ENCODE peak calls at places on chromosomes 13 and 19, in ten cellular contexts. One of them, this sample, is unnamed.

GRCh38 chr13:93151277-93151676 is 75.3 kb upstream of the GPC6 start:
- DNase-seq in body of pancreas: no peak
- DNase-seq in uterus: no peak
- DNase-seq in brain microvascular endothelial cell: peak
- DNase-seq in CD8-positive, alpha-beta memory T cell: no peak
- DNase-seq in aorta: no peak
- DNase-seq in ovary: no peak
- DNase-seq in endodermal cell: no peak
- DNase-seq in left lung: no peak
- DNase-seq in RWPE1: peak
- DNase-seq in this sample: no peak

GRCh38 chr19:51712461-51713081 is 11.2 kb downstream of the HAS1 start:
- DNase-seq in body of pancreas: peak
- DNase-seq in uterus: no peak
- DNase-seq in brain microvascular endothelial cell: no peak
- DNase-seq in CD8-positive, alpha-beta memory T cell: no peak
- DNase-seq in aorta: no peak
- DNase-seq in ovary: no peak
- DNase-seq in endodermal cell: peak
- DNase-seq in left lung: no peak
- DNase-seq in RWPE1: peak
- DNase-seq in this sample: no peak

GRCh38 chr19:46361915-46362314 is 15.0 kb downstream of the PPP5C start:
- DNase-seq in body of pancreas: no peak
- DNase-seq in uterus: no peak
- DNase-seq in brain microvascular endothelial cell: no peak
- DNase-seq in CD8-positive, alpha-beta memory T cell: no peak
- DNase-seq in aorta: no peak
- DNase-seq in ovary: no peak
- DNase-seq in endodermal cell: no peak
- DNase-seq in left lung: no peak
- DNase-seq in RWPE1: no peak
- DNase-seq in this sample: no peak

GRCh38 chr13:79522583-79522982 is 41.6 kb downstream of the NDFIP2 start:
- DNase-seq in body of pancreas: no peak
- DNase-seq in uterus: no peak
- DNase-seq in brain microvascular endothelial cell: peak
- DNase-seq in CD8-positive, alpha-beta memory T cell: no peak
- DNase-seq in aorta: no peak
- DNase-seq in ovary: no peak
- DNase-seq in endodermal cell: no peak
- DNase-seq in left lung: no peak
- DNase-seq in RWPE1: no peak
- DNase-seq in this sample: no peak

GRCh38 chr19:34317311-34317927 is 47.6 kb upstream of the GPI start:
- DNase-seq in body of pancreas: peak
- DNase-seq in uterus: no peak
- DNase-seq in brain microvascular endothelial cell: no peak
- DNase-seq in CD8-positive, alpha-beta memory T cell: peak
- DNase-seq in aorta: no peak
- DNase-seq in ovary: no peak
- DNase-seq in endodermal cell: no peak
- DNase-seq in left lung: no peak
- DNase-seq in RWPE1: no peak
- DNase-seq in this sample: peak

GRCh38 chr19:1240925-1241324 is 626 bp upstream of the ATP5F1D start:
- DNase-seq in body of pancreas: no peak
- DNase-seq in uterus: no peak
- DNase-seq in brain microvascular endothelial cell: no peak
- DNase-seq in CD8-positive, alpha-beta memory T cell: no peak
- DNase-seq in aorta: no peak
- DNase-seq in ovary: peak
- DNase-seq in endodermal cell: peak
- DNase-seq in left lung: no peak
- DNase-seq in RWPE1: no peak
- DNase-seq in this sample: no peak

GRCh38 chr13:104015646-104016396 is 949.6 kb upstream of the SLC10A2 start:
- DNase-seq in body of pancreas: no peak
- DNase-seq in uterus: no peak
- DNase-seq in brain microvascular endothelial cell: peak
- DNase-seq in CD8-positive, alpha-beta memory T cell: no peak
- DNase-seq in aorta: no peak
- DNase-seq in ovary: no peak
- DNase-seq in endodermal cell: no peak
- DNase-seq in left lung: no peak
- DNase-seq in RWPE1: no peak
- DNase-seq in this sample: no peak

GRCh38 chr13:100394005-100394695 is 194.4 kb downstream of the GGACT start:
- DNase-seq in body of pancreas: no peak
- DNase-seq in uterus: no peak
- DNase-seq in brain microvascular endothelial cell: peak
- DNase-seq in CD8-positive, alpha-beta memory T cell: no peak
- DNase-seq in aorta: no peak
- DNase-seq in ovary: no peak
- DNase-seq in endodermal cell: no peak
- DNase-seq in left lung: no peak
- DNase-seq in RWPE1: no peak
- DNase-seq in this sample: no peak

GRCh38 chr13:62702502-62702901 is 1286.9 kb upstream of the PCDH20 start:
- DNase-seq in body of pancreas: no peak
- DNase-seq in uterus: no peak
- DNase-seq in brain microvascular endothelial cell: no peak
- DNase-seq in CD8-positive, alpha-beta memory T cell: no peak
- DNase-seq in aorta: no peak
- DNase-seq in ovary: no peak
- DNase-seq in endodermal cell: no peak
- DNase-seq in left lung: no peak
- DNase-seq in RWPE1: no peak
- DNase-seq in this sample: no peak

GRCh38 chr13:46489586-46490023 is 63.4 kb upstream of the LRCH1 start:
- DNase-seq in body of pancreas: no peak
- DNase-seq in uterus: no peak
- DNase-seq in brain microvascular endothelial cell: peak
- DNase-seq in CD8-positive, alpha-beta memory T cell: no peak
- DNase-seq in aorta: peak
- DNase-seq in ovary: no peak
- DNase-seq in endodermal cell: no peak
- DNase-seq in left lung: no peak
- DNase-seq in RWPE1: no peak
- DNase-seq in this sample: no peak

GRCh38 chr13:91722267-91722884 is 324.0 kb downstream of the GPC5 start:
- DNase-seq in body of pancreas: no peak
- DNase-seq in uterus: no peak
- DNase-seq in brain microvascular endothelial cell: peak
- DNase-seq in CD8-positive, alpha-beta memory T cell: no peak
- DNase-seq in aorta: no peak
- DNase-seq in ovary: no peak
- DNase-seq in endodermal cell: no peak
- DNase-seq in left lung: no peak
- DNase-seq in RWPE1: peak
- DNase-seq in this sample: no peak

GRCh38 chr19:6100284-6100915 is 9.9 kb downstream of the RFX2 start:
- DNase-seq in body of pancreas: no peak
- DNase-seq in uterus: no peak
- DNase-seq in brain microvascular endothelial cell: no peak
- DNase-seq in CD8-positive, alpha-beta memory T cell: no peak
- DNase-seq in aorta: no peak
- DNase-seq in ovary: no peak
- DNase-seq in endodermal cell: no peak
- DNase-seq in left lung: peak
- DNase-seq in RWPE1: no peak
- DNase-seq in this sample: peak
- H3K27ac ChIP-seq in body of pancreas: no peak
- H3K27ac ChIP-seq in uterus: peak
- H3K27ac ChIP-seq in brain microvascular endothelial cell: no peak
- H3K27ac ChIP-seq in CD8-positive, alpha-beta memory T cell: no peak
- H3K27ac ChIP-seq in aorta: peak
- H3K27ac ChIP-seq in ovary: no peak
- H3K27ac ChIP-seq in endodermal cell: no peak
- H3K27ac ChIP-seq in left lung: peak
- H3K27ac ChIP-seq in RWPE1: peak
- H3K27ac ChIP-seq in this sample: no peak

GRCh38 chr13:48976677-48977625 is 1.2 kb downstream of the FNDC3A start:
- DNase-seq in body of pancreas: no peak
- DNase-seq in uterus: no peak
- DNase-seq in brain microvascular endothelial cell: no peak
- DNase-seq in CD8-positive, alpha-beta memory T cell: no peak
- DNase-seq in aorta: no peak
- DNase-seq in ovary: no peak
- DNase-seq in endodermal cell: no peak
- DNase-seq in left lung: no peak
- DNase-seq in RWPE1: no peak
- DNase-seq in this sample: no peak
- H3K27ac ChIP-seq in body of pancreas: peak
- H3K27ac ChIP-seq in uterus: peak
- H3K27ac ChIP-seq in brain microvascular endothelial cell: peak
- H3K27ac ChIP-seq in CD8-positive, alpha-beta memory T cell: peak
- H3K27ac ChIP-seq in aorta: peak
- H3K27ac ChIP-seq in ovary: peak
- H3K27ac ChIP-seq in endodermal cell: no peak
- H3K27ac ChIP-seq in left lung: peak
- H3K27ac ChIP-seq in RWPE1: peak
- H3K27ac ChIP-seq in this sample: peak

GRCh38 chr13:113726961-113727411 is 32.0 kb upstream of the TMEM255B start:
- DNase-seq in body of pancreas: peak
- DNase-seq in uterus: no peak
- DNase-seq in brain microvascular endothelial cell: no peak
- DNase-seq in CD8-positive, alpha-beta memory T cell: no peak
- DNase-seq in aorta: peak
- DNase-seq in ovary: peak
- DNase-seq in endodermal cell: no peak
- DNase-seq in left lung: no peak
- DNase-seq in RWPE1: no peak
- DNase-seq in this sample: no peak

GRCh38 chr13:113723400-113724015 is 35.5 kb upstream of the TMEM255B start:
- DNase-seq in body of pancreas: no peak
- DNase-seq in uterus: no peak
- DNase-seq in brain microvascular endothelial cell: no peak
- DNase-seq in CD8-positive, alpha-beta memory T cell: no peak
- DNase-seq in aorta: peak
- DNase-seq in ovary: no peak
- DNase-seq in endodermal cell: no peak
- DNase-seq in left lung: no peak
- DNase-seq in RWPE1: no peak
- DNase-seq in this sample: no peak

GRCh38 chr13:113722921-113723320 is 36.1 kb upstream of the TMEM255B start:
- DNase-seq in body of pancreas: no peak
- DNase-seq in uterus: no peak
- DNase-seq in brain microvascular endothelial cell: no peak
- DNase-seq in CD8-positive, alpha-beta memory T cell: no peak
- DNase-seq in aorta: peak
- DNase-seq in ovary: no peak
- DNase-seq in endodermal cell: no peak
- DNase-seq in left lung: no peak
- DNase-seq in RWPE1: no peak
- DNase-seq in this sample: no peak

GRCh38 chr13:113724016-113724758 is 34.8 kb upstream of the TMEM255B start:
- DNase-seq in body of pancreas: no peak
- DNase-seq in uterus: no peak
- DNase-seq in brain microvascular endothelial cell: no peak
- DNase-seq in CD8-positive, alpha-beta memory T cell: no peak
- DNase-seq in aorta: peak
- DNase-seq in ovary: no peak
- DNase-seq in endodermal cell: no peak
- DNase-seq in left lung: no peak
- DNase-seq in RWPE1: no peak
- DNase-seq in this sample: no peak

DNA sequence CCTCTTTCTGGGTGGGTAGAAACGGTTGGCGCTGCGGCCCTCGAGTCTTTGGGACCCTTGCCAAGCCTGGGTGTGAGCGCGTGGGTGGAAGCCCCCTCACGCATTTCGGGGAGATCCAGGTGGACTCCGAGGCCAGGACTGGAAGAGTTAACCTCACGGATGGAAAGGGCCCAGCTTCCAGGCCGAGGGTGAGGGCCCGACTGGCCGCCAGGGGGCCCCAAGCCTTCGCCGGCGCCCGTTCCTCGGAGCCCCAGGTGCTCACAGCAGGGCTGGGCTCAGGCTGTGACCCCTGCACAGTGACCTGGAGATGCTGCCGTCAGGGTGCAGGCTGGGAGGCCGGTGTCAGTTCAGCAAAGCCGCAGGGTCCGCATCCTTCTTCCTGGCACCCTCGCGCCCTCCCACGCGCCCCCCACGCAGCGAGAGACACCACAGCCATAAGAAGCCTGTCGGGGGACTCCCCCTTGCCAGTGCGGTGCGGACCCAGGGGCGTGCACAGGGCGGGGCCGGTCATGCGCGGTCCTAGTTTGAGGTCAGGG is 34.2 kb upstream of the TMEM255B start:
- DNase-seq in body of pancreas: peak
- DNase-seq in uterus: peak
- DNase-seq in brain microvascular endothelial cell: peak
- DNase-seq in CD8-positive, alpha-beta memory T cell: peak
- DNase-seq in aorta: peak
- DNase-seq in ovary: peak
- DNase-seq in endodermal cell: peak
- DNase-seq in left lung: peak
- DNase-seq in RWPE1: peak
- DNase-seq in this sample: peak
- H3K27ac ChIP-seq in body of pancreas: peak
- H3K27ac ChIP-seq in uterus: no peak
- H3K27ac ChIP-seq in brain microvascular endothelial cell: no peak
- H3K27ac ChIP-seq in CD8-positive, alpha-beta memory T cell: peak
- H3K27ac ChIP-seq in aorta: no peak
- H3K27ac ChIP-seq in ovary: no peak
- H3K27ac ChIP-seq in endodermal cell: no peak
- H3K27ac ChIP-seq in left lung: peak
- H3K27ac ChIP-seq in RWPE1: peak
- H3K27ac ChIP-seq in this sample: peak

DNA sequence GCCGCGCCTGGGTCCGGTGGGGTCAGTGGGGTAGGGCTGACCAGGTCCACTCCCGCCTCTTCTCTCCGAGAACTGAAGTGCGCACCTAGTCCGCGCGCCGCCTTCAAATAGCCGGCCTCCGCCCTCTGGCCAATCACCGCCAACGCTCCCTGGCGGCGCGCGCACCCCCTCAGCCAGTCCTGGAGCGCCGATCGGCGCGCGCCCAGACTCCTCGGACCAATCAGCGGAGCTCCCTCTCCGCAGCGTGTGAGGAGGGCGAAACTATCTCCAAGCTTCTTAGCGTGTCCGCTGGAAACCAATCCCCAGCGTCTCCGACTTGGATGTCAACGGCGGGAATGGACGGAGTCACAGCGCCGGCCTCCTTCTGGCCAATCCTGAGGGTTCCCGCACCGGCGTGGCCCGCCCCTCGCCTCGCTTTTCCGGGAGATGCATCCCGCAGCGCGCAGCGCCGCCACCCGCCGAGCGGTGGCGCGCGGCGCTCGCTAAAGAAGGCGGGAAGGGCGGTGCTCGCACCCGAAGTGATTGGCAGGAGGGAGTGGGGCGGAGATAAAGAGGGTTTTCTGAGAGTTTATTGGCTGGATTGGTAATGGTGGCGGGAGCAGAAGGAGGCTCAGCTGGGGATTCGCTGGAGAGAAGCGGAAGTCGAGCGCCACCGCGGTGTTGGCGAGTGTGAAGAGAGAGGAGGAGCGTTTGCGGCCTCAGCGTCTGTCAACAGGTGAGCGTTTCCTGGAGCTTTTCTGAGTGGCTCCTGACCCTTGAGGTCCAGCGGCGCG is at the start of gene ASF1B:
- DNase-seq in body of pancreas: peak
- DNase-seq in uterus: peak
- DNase-seq in brain microvascular endothelial cell: peak
- DNase-seq in CD8-positive, alpha-beta memory T cell: peak
- DNase-seq in aorta: peak
- DNase-seq in ovary: peak
- DNase-seq in endodermal cell: peak
- DNase-seq in left lung: peak
- DNase-seq in RWPE1: peak
- DNase-seq in this sample: peak
- H3K27ac ChIP-seq in body of pancreas: peak
- H3K27ac ChIP-seq in uterus: peak
- H3K27ac ChIP-seq in brain microvascular endothelial cell: peak
- H3K27ac ChIP-seq in CD8-positive, alpha-beta memory T cell: peak
- H3K27ac ChIP-seq in aorta: peak
- H3K27ac ChIP-seq in ovary: no peak
- H3K27ac ChIP-seq in endodermal cell: peak
- H3K27ac ChIP-seq in left lung: peak
- H3K27ac ChIP-seq in RWPE1: peak
- H3K27ac ChIP-seq in this sample: peak